ENCODE peak calls at places on chromosomes 6 and 20, in eight cellular contexts. M is CD8-positive, alpha-beta T cell; E is endothelial cell; I is activated naive CD8-positive, alpha-beta T cell treated with anti-CD3 and anti-CD28 coated beads, Interleukin-2, amount 50 U/mL, for 24 hours; U is AG10803; W is ELR; V is GOT3; C is endodermal cell. Z is an unnamed sample.

GRCh38 chr6:144064402-144064830 is 31.0 kb downstream of the SF3B5 start:
- DNase-seq in M (peak), U (no peak), W (peak), I (peak), C (no peak), V (no peak), E (peak), Z (no peak)

GRCh38 chr6:2149370-2150006 is 95.9 kb downstream of the GMDS start:
- DNase-seq in W (no peak), C (no peak), I (no peak), E (no peak), U (no peak), V (no peak), M (no peak), Z (no peak)

GRCh38 chr6:99187429-99187828 is 162.0 kb downstream of the FAXC start:
- DNase-seq in C (no peak), M (no peak), W (no peak), E (no peak), I (no peak), U (no peak), V (no peak), Z (no peak)

GRCh38 chr6:123841067-123841896 is 37.6 kb downstream of the NKAIN2 start:
- DNase-seq in C (no peak), E (no peak), W (no peak), U (no peak), M (no peak), V (no peak), I (no peak), Z (no peak)

GRCh38 chr6:47203266-47203967 is 106.3 kb downstream of the TNFRSF21 start:
- DNase-seq in E (no peak), C (no peak), I (no peak), U (no peak), M (peak), W (no peak), V (no peak), Z (no peak)

GRCh38 chr6:36160147-36160760 is 29.9 kb downstream of the MAPK13 start:
- DNase-seq in U (peak), E (no peak), I (no peak), C (no peak), W (peak), M (no peak), V (no peak), Z (no peak)

GRCh38 chr20:11849270-11849920 is 68.3 kb upstream of the BTBD3 start:
- DNase-seq in C (no peak), I (no peak), W (no peak), U (peak), M (no peak), V (no peak), E (no peak), Z (no peak)

GRCh38 chr6:153944197-153944596 is 94.8 kb upstream of the OPRM1 start:
- DNase-seq in I (no peak), V (no peak), W (no peak), E (no peak), U (no peak), M (no peak), C (no peak), Z (no peak)

GRCh38 chr6:117976030-117976651 is 69.1 kb downstream of the SLC35F1 start:
- DNase-seq in V (no peak), M (no peak), C (no peak), U (peak), I (no peak), W (peak), E (peak), Z (peak)

GRCh38 chr20:37524221-37524700 is 3.2 kb downstream of the NNAT start:
- DNase-seq in W (no peak), V (no peak), C (peak), U (no peak), E (no peak), M (no peak), I (no peak), Z (no peak)

GRCh38 chr6:72418495-72418894 is 203.4 kb upstream of the KCNQ5 start:
- DNase-seq in U (peak), M (no peak), I (no peak), E (no peak), V (no peak), C (no peak), W (peak), Z (no peak)

GRCh38 chr20:48850681-48851299 is 23.0 kb upstream of the PREX1 start:
- DNase-seq in C (no peak), V (no peak), U (no peak), E (no peak), W (no peak), I (no peak), M (no peak), Z (no peak)

GRCh38 chr6:125906158-125906998 is 50.2 kb upstream of the HINT3 start:
- DNase-seq in V (no peak), M (peak), W (peak), U (peak), C (peak), E (peak), I (peak), Z (peak)

GRCh38 chr20:58714340-58714922 is 21.8 kb downstream of the NPEPL1 start:
- DNase-seq in C (peak), U (no peak), E (peak), I (no peak), V (no peak), M (no peak), W (no peak), Z (no peak)

GRCh38 chr20:49620364-49621240 is 52.7 kb upstream of the PTGIS start:
- DNase-seq in C (no peak), I (peak), W (no peak), E (no peak), U (no peak), M (no peak), V (no peak), Z (no peak)

GRCh38 chr20:367486-367887 is 13.1 kb upstream of the TRIB3 start:
- DNase-seq in U (no peak), C (no peak), E (no peak), M (no peak), W (no peak), I (no peak), V (no peak), Z (no peak)

GRCh38 chr20:32168184-32168910 is 39.2 kb downstream of the PLAGL2 start:
- DNase-seq in U (peak), V (no peak), I (no peak), M (no peak), C (peak), W (peak), E (no peak), Z (no peak)

GRCh38 chr20:29119141-29119540 is 2138.3 kb upstream of the DEFB115 start:
- DNase-seq in M (no peak), C (no peak), E (no peak), W (no peak), I (no peak), V (no peak), U (no peak), Z (no peak)

GRCh38 chr20:13671500-13672288 is 33.0 kb upstream of the TASP1 start:
- DNase-seq in I (no peak), E (no peak), M (no peak), V (no peak), C (no peak), U (peak), W (no peak), Z (no peak)

Z was measured in GDM1.